ENCODE peak calls at places on chromosomes 16 and 17, in ten cellular contexts. G, C, P, V, K, N, L, M, J and R are unnamed samples.

GRCh38 chr16:28166394-28167208 is 45.2 kb downstream of the XPO6 start:
- DNase-seq in G (no peak), C (no peak), P (peak), V (no peak), K (no peak), N (no peak), L (no peak), M (no peak), J (no peak), R (no peak)

GRCh38 chr16:74844041-74844826 is 69.6 kb upstream of the FA2H start:
- DNase-seq in G (no peak), C (no peak), P (no peak), V (no peak), K (no peak), N (no peak), L (no peak), M (no peak), J (no peak), R (no peak)

GRCh38 chr17:74260525-74260850 is 13.5 kb upstream of the DNAI2 start:
- DNase-seq in G (no peak), C (no peak), P (no peak), V (no peak), K (no peak), N (no peak), L (no peak), M (no peak), J (no peak), R (no peak)

GRCh38 chr17:33674685-33675084 is 381.6 kb upstream of the ASIC2 start:
- DNase-seq in G (no peak), C (peak), P (peak), V (peak), K (peak), N (peak), L (peak), M (peak), J (peak), R (no peak)

GRCh38 chr16:47374629-47375028 is 86.2 kb downstream of the ITFG1 start:
- DNase-seq in G (no peak), C (no peak), P (no peak), V (no peak), K (no peak), N (peak), L (no peak), M (no peak), J (no peak), R (no peak)

GRCh38 chr17:63785556-63785955 is 11.6 kb downstream of the DDX42 start:
- DNase-seq in G (no peak), C (no peak), P (no peak), V (no peak), K (no peak), N (no peak), L (no peak), M (no peak), J (no peak), R (no peak)

GRCh38 chr17:67570797-67571196 is 146.9 kb upstream of the NOL11 start:
- DNase-seq in G (no peak), C (no peak), P (no peak), V (no peak), K (no peak), N (no peak), L (no peak), M (no peak), J (no peak), R (no peak)

GRCh38 chr16:90015586-90016338 is 3.5 kb downstream of the DBNDD1 start:
- DNase-seq in G (no peak), C (no peak), P (no peak), V (no peak), K (no peak), N (no peak), L (no peak), M (no peak), J (no peak), R (no peak)

GRCh38 chr17:46947236-46947635 is 24.3 kb downstream of the GOSR2 start:
- DNase-seq in G (no peak), C (no peak), P (no peak), V (no peak), K (no peak), N (no peak), L (no peak), M (no peak), J (no peak), R (no peak)

GRCh38 chr16:66292241-66292935 is 74.1 kb upstream of the CDH5 start:
- DNase-seq in G (no peak), C (no peak), P (no peak), V (no peak), K (no peak), N (no peak), L (no peak), M (no peak), J (no peak), R (peak)

GRCh38 chr16:66127459-66128362 is 238.8 kb upstream of the CDH5 start:
- DNase-seq in G (no peak), C (no peak), P (no peak), V (no peak), K (peak), N (no peak), L (no peak), M (peak), J (no peak), R (no peak)

DNA sequence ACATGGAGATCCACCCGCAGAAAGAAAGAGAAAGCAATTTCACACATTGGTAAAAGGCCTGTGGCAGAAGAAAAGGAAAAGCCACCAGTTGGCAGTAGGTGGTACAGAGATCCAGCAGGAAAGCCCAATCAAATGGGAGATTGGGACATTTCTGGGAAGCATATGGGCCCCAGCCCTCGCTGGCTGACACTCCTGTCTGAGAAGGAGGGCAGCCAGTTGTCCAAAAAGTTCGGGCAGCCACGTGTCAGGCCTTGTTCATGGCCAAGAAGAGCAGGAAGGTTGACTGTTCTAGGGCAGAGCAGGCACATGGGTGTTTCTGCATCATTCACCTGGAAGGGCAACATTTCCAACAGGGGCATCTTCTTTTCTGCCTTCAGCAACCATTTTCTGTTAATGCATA is 45.0 kb upstream of the MMP2 start:
- DNase-seq in G (no peak), C (no peak), P (no peak), V (no peak), K (no peak), N (no peak), L (no peak), M (no peak), J (no peak), R (no peak)
- TF ChIP-seq CTCF in G (no peak), C (no peak), P (no peak), V (no peak), K (no peak), N (no peak), L (no peak), M (no peak), J (no peak), R (no peak)

GRCh38 chr17:38604479-38605229 is 1.1 kb downstream of the SRCIN1 start:
- DNase-seq in G (no peak), C (no peak), P (peak), V (peak), K (peak), N (no peak), L (no peak), M (no peak), J (no peak), R (no peak)
- TF ChIP-seq CTCF in G (no peak), C (no peak), P (peak), V (peak), K (no peak), N (no peak), L (no peak), M (no peak), J (no peak), R (peak)

GRCh38 chr17:27496005-27496404 is 39.8 kb downstream of the KSR1 start:
- DNase-seq in G (no peak), C (no peak), P (no peak), V (no peak), K (no peak), N (no peak), L (no peak), M (no peak), J (no peak), R (no peak)

GRCh38 chr17:27493088-27493487 is 36.8 kb downstream of the KSR1 start:
- DNase-seq in G (no peak), C (no peak), P (no peak), V (no peak), K (no peak), N (no peak), L (no peak), M (no peak), J (no peak), R (no peak)

GRCh38 chr17:27495460-27495859 is 39.2 kb downstream of the KSR1 start:
- DNase-seq in G (no peak), C (no peak), P (no peak), V (no peak), K (no peak), N (no peak), L (no peak), M (no peak), J (no peak), R (no peak)

GRCh38 chr17:27492470-27492869 is 36.2 kb downstream of the KSR1 start:
- DNase-seq in G (no peak), C (no peak), P (no peak), V (no peak), K (no peak), N (no peak), L (no peak), M (no peak), J (no peak), R (no peak)

GRCh38 chr17:27494192-27495091 is 38.2 kb downstream of the KSR1 start:
- DNase-seq in G (peak), C (peak), P (peak), V (peak), K (no peak), N (no peak), L (peak), M (peak), J (peak), R (no peak)
- TF ChIP-seq CTCF in G (no peak), C (peak), P (no peak), V (peak), K (no peak), N (peak), L (peak), M (peak), J (peak), R (peak)

DNA sequence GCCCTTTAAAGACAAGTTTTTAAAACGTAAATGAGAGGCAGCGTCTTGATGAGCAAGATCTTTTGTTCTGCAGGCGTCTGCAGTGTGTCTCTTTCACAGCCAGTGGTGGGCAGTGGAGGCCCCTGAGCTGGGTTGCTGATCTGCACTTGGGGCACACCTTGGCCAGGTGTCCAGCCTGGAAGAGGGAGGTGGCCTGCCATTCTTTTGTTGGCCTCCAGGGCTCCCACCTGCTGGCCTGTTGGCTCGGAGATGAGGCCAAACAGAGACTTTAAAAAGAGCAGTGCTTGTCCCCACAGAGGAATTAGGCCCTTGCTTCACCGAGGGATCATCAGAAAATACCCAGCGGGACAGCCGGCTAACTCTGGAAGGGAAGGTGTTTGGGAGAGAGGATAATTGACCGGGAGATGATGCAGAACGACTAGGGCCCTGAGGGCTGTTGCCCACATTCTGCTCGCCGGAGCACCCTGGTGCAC is 145.9 kb upstream of the PLCG2 start:
- DNase-seq in G (no peak), C (no peak), P (peak), V (no peak), K (no peak), N (no peak), L (no peak), M (no peak), J (no peak), R (no peak)
- TF ChIP-seq CTCF in G (no peak), C (peak), P (peak), V (no peak), K (peak), N (no peak), L (peak), M (peak), J (no peak), R (peak)

GRCh38 chr16:80720759-80721470 is 83.5 kb downstream of the CDYL2 start:
- DNase-seq in G (no peak), C (no peak), P (no peak), V (no peak), K (no peak), N (no peak), L (no peak), M (no peak), J (no peak), R (no peak)

GRCh38 chr16:80723091-80723490 is 81.3 kb downstream of the CDYL2 start:
- DNase-seq in G (no peak), C (no peak), P (no peak), V (no peak), K (no peak), N (no peak), L (no peak), M (no peak), J (no peak), R (no peak)

GRCh38 chr16:80719573-80719972 is 84.8 kb downstream of the CDYL2 start:
- DNase-seq in G (no peak), C (no peak), P (no peak), V (no peak), K (no peak), N (no peak), L (no peak), M (no peak), J (no peak), R (no peak)

GRCh38 chr16:80725566-80726162 is 78.7 kb downstream of the CDYL2 start:
- DNase-seq in G (no peak), C (no peak), P (no peak), V (no peak), K (no peak), N (no peak), L (no peak), M (no peak), J (no peak), R (no peak)

DNA sequence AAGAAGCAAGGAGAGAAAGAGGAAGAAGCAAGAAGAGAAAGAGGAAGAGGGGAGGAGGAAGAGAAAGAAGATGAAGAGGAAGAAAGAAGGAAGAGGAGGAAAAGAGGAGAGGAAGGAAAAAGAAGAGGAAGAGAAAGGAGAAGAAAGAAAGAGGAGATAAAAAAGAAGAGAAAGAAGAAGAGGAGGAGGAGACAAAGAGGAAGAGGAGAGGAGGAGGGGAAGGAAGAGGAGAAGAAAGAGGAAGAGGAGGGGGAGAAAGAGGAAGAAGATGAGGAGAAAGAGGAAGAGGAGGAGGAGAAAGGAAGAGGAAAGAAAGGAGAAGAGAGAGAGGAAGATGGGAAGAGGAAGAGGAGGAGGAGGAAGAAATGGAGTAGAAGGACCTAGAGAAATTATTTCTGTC is 80.4 kb downstream of the CDYL2 start:
- DNase-seq in G (no peak), C (no peak), P (no peak), V (no peak), K (no peak), N (no peak), L (no peak), M (no peak), J (no peak), R (no peak)
- TF ChIP-seq CTCF in G (no peak), C (no peak), P (no peak), V (no peak), K (no peak), N (no peak), L (no peak), M (no peak), J (no peak), R (no peak)

DNA sequence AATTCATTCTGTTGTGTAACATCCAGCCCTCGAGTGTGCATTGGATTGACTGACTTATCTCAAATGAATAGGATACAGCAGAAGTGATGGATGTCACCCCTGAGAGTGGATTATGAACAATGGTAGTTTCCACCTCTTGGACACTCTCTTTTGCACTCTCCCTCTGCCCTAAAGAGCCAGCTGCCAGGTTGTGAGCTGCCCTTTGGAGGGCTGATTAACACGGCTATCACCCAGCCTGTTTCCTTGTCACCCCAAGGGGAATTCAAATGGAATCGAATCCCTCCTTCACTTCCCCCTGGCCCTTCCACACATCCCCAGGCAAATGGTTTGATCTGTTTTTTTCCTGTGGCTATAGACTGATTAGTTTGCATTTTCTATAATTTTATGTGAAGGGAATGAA is 21.1 kb upstream of the HAPSTR1 start:
- DNase-seq in G (no peak), C (no peak), P (no peak), V (no peak), K (no peak), N (no peak), L (no peak), M (no peak), J (no peak), R (no peak)
- TF ChIP-seq CTCF in G (no peak), C (no peak), P (no peak), V (no peak), K (no peak), N (no peak), L (no peak), M (no peak), J (no peak), R (no peak)

GRCh38 chr16:4653981-4654380 is 29.4 kb downstream of the MGRN1 start:
- DNase-seq in G (no peak), C (peak), P (peak), V (peak), K (no peak), N (no peak), L (no peak), M (no peak), J (no peak), R (no peak)

GRCh38 chr16:4655801-4656200 is 31.2 kb downstream of the MGRN1 start:
- DNase-seq in G (no peak), C (no peak), P (no peak), V (no peak), K (no peak), N (no peak), L (no peak), M (no peak), J (no peak), R (no peak)

GRCh38 chr16:4654387-4654901 is 29.8 kb downstream of the MGRN1 start:
- DNase-seq in G (no peak), C (no peak), P (no peak), V (no peak), K (no peak), N (no peak), L (no peak), M (no peak), J (no peak), R (no peak)

GRCh38 chr16:4656221-4656620 is 31.6 kb downstream of the MGRN1 start:
- DNase-seq in G (no peak), C (no peak), P (no peak), V (no peak), K (no peak), N (no peak), L (no peak), M (no peak), J (no peak), R (no peak)

DNA sequence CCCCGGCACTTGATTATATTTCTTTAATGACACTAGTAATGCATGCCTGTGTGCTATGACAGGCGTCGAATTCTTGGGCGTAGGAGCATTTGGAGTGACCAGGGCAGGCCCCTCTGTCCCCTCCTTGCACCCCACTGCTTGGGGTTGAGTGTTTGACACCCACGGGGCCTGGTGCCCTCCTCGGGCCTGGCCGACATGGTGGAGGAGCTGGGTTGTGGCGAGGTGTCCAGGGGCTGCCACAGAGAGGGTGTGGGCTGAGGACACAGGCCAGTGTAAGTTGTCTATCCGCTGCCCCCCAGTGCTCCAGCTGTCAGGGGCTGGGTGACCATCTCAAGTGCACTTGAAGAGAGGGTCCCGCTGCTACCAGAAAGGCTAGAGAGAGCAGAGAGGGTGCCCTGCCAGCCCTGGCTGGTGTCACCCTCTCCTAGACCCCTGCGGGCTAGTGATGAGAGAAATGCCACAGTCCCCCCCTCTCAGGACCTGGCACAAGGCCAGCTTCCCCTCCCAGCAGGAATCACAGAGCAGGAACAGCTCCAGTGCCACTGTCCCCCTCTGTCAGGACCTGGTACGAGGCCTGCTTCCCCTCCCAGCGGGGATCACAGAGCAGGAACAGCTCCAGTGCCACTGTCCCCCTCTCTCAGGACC is 30.4 kb downstream of the MGRN1 start:
- DNase-seq in G (no peak), C (no peak), P (no peak), V (no peak), K (no peak), N (no peak), L (no peak), M (no peak), J (no peak), R (no peak)
- TF ChIP-seq CTCF in G (no peak), C (no peak), P (no peak), V (no peak), K (no peak), N (no peak), L (no peak), M (no peak), J (no peak), R (no peak)

DNA sequence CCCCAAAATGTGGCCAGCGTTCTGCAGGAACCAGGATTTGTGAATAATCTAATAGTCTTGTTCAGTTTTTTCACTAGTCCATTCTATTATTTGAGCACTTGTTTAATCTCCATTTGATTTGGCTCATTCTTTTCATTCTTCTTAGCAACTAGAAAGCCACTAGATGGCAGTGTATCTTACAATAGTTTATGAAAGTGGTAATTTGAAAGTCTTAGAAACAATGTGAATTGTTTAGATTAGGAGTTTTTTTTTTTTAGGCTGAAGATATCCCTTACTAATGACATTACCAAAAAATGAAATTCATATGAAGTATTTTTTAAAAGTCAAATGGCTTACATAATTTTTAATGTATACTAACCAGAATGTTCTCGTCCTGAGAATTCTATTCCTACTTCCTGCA is 6.7 kb downstream of the ERI2 start:
- DNase-seq in G (no peak), C (no peak), P (no peak), V (no peak), K (no peak), N (no peak), L (no peak), M (no peak), J (no peak), R (no peak)
- TF ChIP-seq CTCF in G (no peak), C (no peak), P (peak), V (peak), K (no peak), N (peak), L (peak), M (peak), J (peak), R (peak)